ENCODE peak calls at places on chromosomes 12 and 14, in eight cellular contexts. O, H, F, Y, X, P, L and S are unnamed samples.

GRCh38 chr14:38053684-38054083 is 154.0 kb upstream of the SSTR1 start:
- DNase-seq in O (no peak), H (no peak), F (no peak), Y (no peak), X (no peak), P (no peak), L (no peak), S (no peak)

GRCh38 chr12:85835810-85836715 is at the start of gene RASSF9:
- DNase-seq in O (peak), H (no peak), F (peak), Y (peak), X (peak), P (no peak), L (no peak), S (peak)

GRCh38 chr14:76951149-76951548 is 77.4 kb downstream of the IRF2BPL start:
- DNase-seq in O (no peak), H (no peak), F (peak), Y (no peak), X (peak), P (no peak), L (no peak), S (no peak)

GRCh38 chr12:8662592-8662991 is at the start of gene MFAP5:
- DNase-seq in O (no peak), H (no peak), F (no peak), Y (no peak), X (peak), P (no peak), L (no peak), S (no peak)

GRCh38 chr12:110684322-110684836 is 4.5 kb downstream of the HVCN1 start:
- DNase-seq in O (no peak), H (no peak), F (peak), Y (no peak), X (no peak), P (no peak), L (no peak), S (no peak)

GRCh38 chr14:73026845-73027542 is at the start of gene ZFYVE1:
- DNase-seq in O (peak), H (peak), F (peak), Y (peak), X (peak), P (peak), L (peak), S (peak)

GRCh38 chr14:95255487-95255886 is 64.2 kb downstream of the CLMN start:
- DNase-seq in O (no peak), H (no peak), F (peak), Y (peak), X (peak), P (peak), L (no peak), S (peak)

GRCh38 chr14:70753518-70753953 is 55.8 kb downstream of the MAP3K9 start:
- DNase-seq in O (no peak), H (no peak), F (no peak), Y (peak), X (no peak), P (no peak), L (no peak), S (no peak)

GRCh38 chr14:100708349-100709217 is 18.1 kb upstream of the DLK1 start:
- DNase-seq in O (no peak), H (peak), F (peak), Y (peak), X (no peak), P (no peak), L (no peak), S (peak)

GRCh38 chr12:68612245-68612644 is 1.5 kb downstream of the RAP1B start:
- DNase-seq in O (no peak), H (no peak), F (peak), Y (no peak), X (peak), P (no peak), L (no peak), S (no peak)

GRCh38 chr12:71214511-71215285 is 56.9 kb upstream of the TSPAN8 start:
- DNase-seq in O (no peak), H (no peak), F (no peak), Y (no peak), X (no peak), P (peak), L (no peak), S (no peak)

GRCh38 chr12:55746913-55747231 is 4.0 kb downstream of the GDF11 start:
- DNase-seq in O (no peak), H (no peak), F (no peak), Y (no peak), X (no peak), P (no peak), L (no peak), S (no peak)
- H3K4me3 ChIP-seq in O (no peak), H (no peak), F (no peak), Y (no peak), X (no peak), P (no peak), L (no peak), S (no peak)

GRCh38 chr12:122893208-122894151 is 2.4 kb downstream of the VPS37B start:
- DNase-seq in O (no peak), H (no peak), F (no peak), Y (peak), X (no peak), P (no peak), L (no peak), S (no peak)
- H3K4me3 ChIP-seq in O (peak), H (no peak), F (peak), Y (peak), X (no peak), P (no peak), L (peak), S (peak)

DNA sequence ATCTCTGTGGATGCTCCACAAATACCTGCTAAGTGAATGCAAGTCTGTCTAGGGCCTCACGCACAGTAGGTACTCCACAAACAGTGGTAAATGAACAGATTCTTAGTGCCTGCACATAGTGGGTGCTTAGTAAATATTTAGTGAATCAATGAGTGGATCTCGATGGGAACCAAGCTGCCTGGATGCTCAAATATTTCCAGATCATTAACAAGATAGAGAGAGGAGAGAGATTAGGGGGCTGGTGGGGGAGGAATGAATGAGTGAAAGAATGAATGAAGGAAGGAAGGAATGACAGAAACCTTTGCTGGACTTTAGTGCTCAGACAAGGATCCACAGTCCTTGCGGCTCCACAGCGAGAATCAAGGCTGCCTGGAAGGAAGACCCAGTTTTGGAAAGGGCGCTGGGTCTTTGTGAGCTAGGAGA is 118.2 kb downstream of the SCARB1 start:
- DNase-seq in O (no peak), H (no peak), F (no peak), Y (no peak), X (no peak), P (no peak), L (no peak), S (no peak)
- H3K4me3 ChIP-seq in O (peak), H (peak), F (no peak), Y (no peak), X (no peak), P (peak), L (no peak), S (no peak)

GRCh38 chr12:6778212-6778570 is 5.9 kb downstream of the LAG3 start:
- DNase-seq in O (peak), H (peak), F (peak), Y (no peak), X (peak), P (no peak), L (no peak), S (no peak)
- H3K4me3 ChIP-seq in O (peak), H (peak), F (peak), Y (peak), X (peak), P (no peak), L (peak), S (peak)

DNA sequence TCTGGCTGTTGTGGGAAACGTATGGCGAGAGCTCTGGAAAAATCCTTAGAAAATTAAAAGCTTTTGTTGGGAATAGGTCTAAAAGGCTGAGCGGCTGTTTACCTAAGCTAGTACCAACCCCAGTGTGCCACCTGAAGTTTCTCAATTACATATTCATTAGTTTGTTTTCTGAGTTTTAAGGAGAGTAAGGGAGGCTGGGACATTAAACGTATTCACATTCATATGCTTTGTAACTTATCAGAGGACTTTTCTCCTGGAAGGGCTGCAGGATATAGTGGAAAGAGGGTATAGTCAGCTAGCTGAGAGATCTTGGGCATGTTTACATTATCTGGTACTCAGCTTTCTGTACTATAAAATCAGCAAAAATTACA is 1.5 kb upstream of the PAWR start:
- DNase-seq in O (no peak), H (no peak), F (peak), Y (no peak), X (no peak), P (no peak), L (no peak), S (no peak)
- H3K4me3 ChIP-seq in O (peak), H (no peak), F (peak), Y (peak), X (peak), P (no peak), L (no peak), S (no peak)

DNA sequence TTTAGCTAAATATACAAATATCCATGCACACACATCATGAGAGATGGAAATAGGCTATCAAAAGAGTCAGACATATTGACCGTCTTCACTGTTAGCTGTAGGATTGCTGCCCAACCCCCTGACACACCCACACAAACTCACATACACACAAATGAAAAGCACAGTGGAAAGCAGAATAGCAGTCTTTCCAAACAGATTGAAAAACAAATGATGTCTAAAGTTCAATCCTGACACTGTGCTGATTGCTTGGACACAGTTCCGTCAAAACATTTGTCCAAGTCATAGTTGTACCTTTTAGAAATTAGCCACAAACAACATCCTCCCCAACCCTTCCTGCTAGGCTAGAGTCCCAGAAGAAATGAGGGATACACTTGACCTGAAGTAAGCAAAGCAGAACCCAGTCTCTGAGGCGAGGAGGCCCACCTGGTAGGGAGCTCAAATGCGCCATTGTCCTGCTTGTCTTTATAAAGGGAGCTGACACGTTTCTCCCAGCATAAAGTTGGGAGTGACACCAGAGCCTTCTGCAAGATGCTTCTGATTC is at the start of gene PRH2:
- DNase-seq in O (no peak), H (no peak), F (no peak), Y (no peak), X (no peak), P (no peak), L (no peak), S (no peak)
- H3K4me3 ChIP-seq in O (no peak), H (no peak), F (no peak), Y (no peak), X (no peak), P (no peak), L (no peak), S (no peak)

GRCh38 chr12:15910468-15910863 is 666 bp upstream of the DERA start:
- DNase-seq in O (no peak), H (no peak), F (no peak), Y (no peak), X (no peak), P (no peak), L (no peak), S (no peak)
- H3K4me3 ChIP-seq in O (peak), H (peak), F (peak), Y (peak), X (peak), P (peak), L (peak), S (peak)

GRCh38 chr12:51905507-51906438 is 1.5 kb upstream of the ACVRL1 start:
- DNase-seq in O (peak), H (peak), F (peak), Y (peak), X (peak), P (no peak), L (no peak), S (peak)
- H3K4me3 ChIP-seq in O (no peak), H (peak), F (no peak), Y (no peak), X (peak), P (no peak), L (no peak), S (no peak)

DNA sequence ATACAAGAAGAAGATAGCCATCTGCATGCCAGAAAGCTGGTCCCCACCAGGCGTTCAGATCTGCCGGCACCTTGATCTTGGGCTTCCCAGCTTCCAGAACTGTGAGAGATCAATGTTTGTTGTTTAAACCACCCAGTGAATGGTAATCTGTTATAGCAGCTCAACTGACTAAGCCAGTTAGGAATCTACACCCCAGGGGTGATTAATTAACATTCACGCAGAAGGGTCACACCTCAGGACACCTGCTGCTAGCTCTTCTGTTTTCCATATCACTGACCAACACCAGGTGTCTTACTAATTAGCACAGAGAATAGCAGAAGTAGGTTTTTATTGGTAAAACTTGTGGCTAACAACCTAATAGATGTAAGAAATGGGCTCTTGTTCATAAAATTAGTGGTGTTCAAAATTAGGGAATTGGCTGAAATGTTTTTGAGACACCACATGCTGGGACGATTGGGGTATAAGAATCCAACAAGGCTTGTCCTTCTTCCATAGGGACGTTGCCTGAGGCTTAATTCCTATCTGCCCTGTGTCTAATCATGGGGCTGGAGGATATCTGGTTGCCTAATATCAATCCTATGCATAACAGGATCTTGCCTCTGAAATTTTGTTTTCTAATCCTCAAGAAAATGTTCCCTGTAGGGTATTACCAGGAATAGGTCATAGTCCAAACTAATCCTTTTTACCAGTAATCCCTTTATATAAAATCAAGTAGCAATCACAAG is 42.0 kb upstream of the CHST11 start:
- DNase-seq in O (no peak), H (no peak), F (no peak), Y (no peak), X (no peak), P (no peak), L (no peak), S (no peak)
- H3K4me3 ChIP-seq in O (no peak), H (no peak), F (no peak), Y (no peak), X (no peak), P (no peak), L (no peak), S (no peak)

GRCh38 chr12:107368586-107368985 is 275.2 kb upstream of the CRY1 start:
- DNase-seq in O (no peak), H (no peak), F (no peak), Y (no peak), X (no peak), P (no peak), L (no peak), S (no peak)
- H3K4me3 ChIP-seq in O (no peak), H (no peak), F (no peak), Y (no peak), X (no peak), P (no peak), L (no peak), S (no peak)